ENCODE peak calls at places on chromosome 6, in five cellular contexts. Q, L, T, R and S are unnamed samples.

GRCh38 chr6:7413151-7413823 is 23.7 kb downstream of the RIOK1 start:
- DNase-seq in Q (no peak), L (no peak), T (no peak), R (no peak), S (no peak)

GRCh38 chr6:168956884-168957730 is 296.5 kb downstream of the THBS2 start:
- DNase-seq in Q (peak; percentile 70), L (peak; percentile 67), T (peak; percentile 72), R (peak; percentile 67), S (no peak)

GRCh38 chr6:31396422-31397152 is 6.8 kb upstream of the MICA start:
- DNase-seq in Q (peak; percentile 76), L (peak; percentile 92), T (peak; percentile 89), R (peak; percentile 68), S (no peak)

GRCh38 chr6:39493174-39493573 is 170.7 kb upstream of the KCNK16 start:
- DNase-seq in Q (no peak), L (no peak), T (no peak), R (no peak), S (no peak)

GRCh38 chr6:107822154-107823046 is 1.7 kb downstream of the SCML4 start:
- DNase-seq in Q (no peak), L (no peak), T (no peak), R (no peak), S (peak; percentile 21)

GRCh38 chr6:121851056-121851455 is 415.6 kb downstream of the GJA1 start:
- DNase-seq in Q (no peak), L (no peak), T (peak; percentile 45), R (no peak), S (no peak)

GRCh38 chr6:65505736-65506135 is 201.3 kb downstream of the EYS start:
- DNase-seq in Q (no peak), L (no peak), T (no peak), R (no peak), S (no peak)

GRCh38 chr6:41315943-41316342 is 19.5 kb upstream of the NCR2 start:
- DNase-seq in Q (no peak), L (no peak), T (no peak), R (no peak), S (no peak)

GRCh38 chr6:146578054-146578453 is 20.7 kb upstream of the ADGB start:
- DNase-seq in Q (no peak), L (no peak), T (no peak), R (no peak), S (no peak)

GRCh38 chr6:11207199-11207968 is 25.1 kb downstream of the NEDD9 start:
- DNase-seq in Q (no peak), L (no peak), T (no peak), R (peak; percentile 98), S (no peak)
- TF ChIP-seq CREB1 in Q (no peak), L (no peak), T (no peak), R (peak; percentile 73), S (no peak)

GRCh38 chr6:138278326-138278725 is 60.0 kb upstream of the PBOV1 start:
- DNase-seq in Q (peak; percentile 19), L (peak; percentile 46), T (peak; percentile 32), R (peak; percentile 64), S (no peak)
- TF ChIP-seq ATF3 in Q (no peak), L (no peak), T (no peak), R (no peak), S (no peak)

GRCh38 chr6:157005940-157006339 is 228.8 kb downstream of the ARID1B start:
- DNase-seq in Q (no peak), L (no peak), T (no peak), R (no peak), S (no peak)
- TF ChIP-seq CREB1 in Q (no peak), L (no peak), T (no peak), R (no peak), S (no peak)

DNA sequence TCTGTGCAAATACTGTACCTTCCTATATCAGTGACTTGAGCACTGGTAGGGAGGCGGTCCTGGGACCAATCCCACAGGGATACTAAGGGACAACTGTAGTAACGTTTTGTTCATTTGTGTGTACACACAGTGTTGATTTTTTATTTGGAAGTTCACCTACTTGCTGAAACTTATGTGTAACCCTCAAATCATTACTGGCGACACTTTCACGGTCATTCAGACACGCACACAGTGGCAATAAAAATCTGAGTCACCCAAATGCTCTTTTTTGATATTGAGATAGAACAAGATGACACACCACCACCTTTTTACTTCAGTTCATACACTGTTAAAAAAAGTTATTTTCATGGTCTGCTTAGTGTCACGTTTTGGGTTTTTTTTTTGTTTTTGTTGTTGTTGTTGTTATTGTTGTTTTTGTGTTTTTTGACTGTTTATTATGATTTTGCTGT is 79.8 kb downstream of the QKI start:
- DNase-seq in Q (no peak), L (no peak), T (no peak), R (no peak), S (no peak)
- TF ChIP-seq ATF3 in Q (no peak), L (no peak), T (no peak), R (no peak), S (no peak)

GRCh38 chr6:110353420-110353819 is 4.7 kb downstream of the METTL24 start:
- DNase-seq in Q (no peak), L (no peak), T (no peak), R (no peak), S (no peak)

GRCh38 chr6:110345025-110345424 is 13.1 kb downstream of the METTL24 start:
- DNase-seq in Q (no peak), L (no peak), T (no peak), R (no peak), S (no peak)

GRCh38 chr6:110351546-110351945 is 6.6 kb downstream of the METTL24 start:
- DNase-seq in Q (no peak), L (no peak), T (no peak), R (no peak), S (no peak)

GRCh38 chr6:110352603-110353303 is 5.4 kb downstream of the METTL24 start:
- DNase-seq in Q (no peak), L (no peak), T (no peak), R (no peak), S (no peak)

GRCh38 chr6:110348956-110349565 is 9.1 kb downstream of the METTL24 start:
- DNase-seq in Q (no peak), L (no peak), T (no peak), R (no peak), S (no peak)
- TF ChIP-seq CREB1 in Q (no peak), L (no peak), T (no peak), R (no peak), S (no peak)

DNA sequence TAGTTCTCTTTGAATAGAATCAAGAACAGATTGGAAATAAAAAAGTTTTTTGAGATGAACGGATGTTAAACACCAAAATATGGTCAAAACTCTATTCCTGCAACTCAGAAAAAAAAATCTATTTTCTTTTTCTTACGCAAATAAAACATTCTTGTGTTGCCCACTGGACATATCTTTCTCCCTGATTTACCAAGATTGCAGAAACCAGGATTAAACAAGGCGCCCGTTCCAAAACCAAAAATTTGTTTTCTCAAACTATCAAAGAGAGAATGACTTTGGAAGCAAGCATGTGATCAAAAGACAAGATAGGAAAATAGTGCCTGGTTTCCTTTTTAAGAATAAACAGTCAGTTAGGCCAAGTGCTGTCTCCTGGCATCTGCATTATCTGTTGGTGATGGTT is 273.1 kb downstream of the CLIC5 start:
- DNase-seq in Q (no peak), L (no peak), T (no peak), R (no peak), S (no peak)
- TF ChIP-seq ATF3 in Q (no peak), L (no peak), T (no peak), R (no peak), S (no peak)

GRCh38 chr6:17628873-17629272 is 28.8 kb downstream of the FAM8A1 start:
- DNase-seq in Q (no peak), L (no peak), T (no peak), R (no peak), S (no peak)
- TF ChIP-seq CREB1 in Q (no peak), L (no peak), T (no peak), R (no peak), S (no peak)